ENCODE peak calls at places on chromosomes 3 and 15, in eight cellular contexts. Q, J, A, N, W, Z, O and T are unnamed samples.

GRCh38 chr3:113264249-113264648 is 52.9 kb downstream of the BOC start:
- DNase-seq in Q (no peak), J (no peak), A (no peak), N (no peak), W (no peak), Z (no peak), O (no peak), T (peak; percentile 8)

GRCh38 chr3:63642488-63642887 is 10.0 kb upstream of the SNTN start:
- DNase-seq in Q (no peak), J (no peak), A (no peak), N (no peak), W (no peak), Z (no peak), O (no peak), T (no peak)

GRCh38 chr3:196502775-196503181 is 790 bp downstream of the RNF168 start:
- DNase-seq in Q (peak; percentile 57), J (peak; percentile 33), A (peak; percentile 35), N (peak; percentile 38), W (peak; percentile 63), Z (peak; percentile 60), O (peak; percentile 44), T (peak; percentile 71)

GRCh38 chr3:31968927-31969418 is 12.1 kb downstream of the OSBPL10 start:
- DNase-seq in Q (no peak), J (peak; percentile 47), A (peak; percentile 74), N (no peak), W (no peak), Z (no peak), O (no peak), T (no peak)

GRCh38 chr15:38367476-38367875 is 86.5 kb upstream of the FAM98B start:
- DNase-seq in Q (no peak), J (no peak), A (no peak), N (no peak), W (no peak), Z (no peak), O (no peak), T (no peak)

GRCh38 chr3:50515565-50516047 is 12.2 kb upstream of the CACNA2D2 start:
- DNase-seq in Q (peak; percentile 28), J (no peak), A (no peak), N (peak; percentile 53), W (no peak), Z (no peak), O (peak; percentile 35), T (peak; percentile 25)

GRCh38 chr3:196804775-196805174 is 62.9 kb upstream of the SENP5 start:
- DNase-seq in Q (no peak), J (no peak), A (no peak), N (no peak), W (no peak), Z (no peak), O (no peak), T (no peak)

GRCh38 chr3:68447885-68448284 is 484.5 kb downstream of the TAFA4 start:
- DNase-seq in Q (no peak), J (no peak), A (no peak), N (no peak), W (no peak), Z (no peak), O (no peak), T (no peak)

GRCh38 chr3:72630614-72631344 is 217.5 kb downstream of the SHQ1 start:
- DNase-seq in Q (no peak), J (no peak), A (no peak), N (no peak), W (no peak), Z (no peak), O (no peak), T (no peak)

GRCh38 chr15:38768970-38769369 is 204.4 kb upstream of the RASGRP1 start:
- DNase-seq in Q (no peak), J (peak; percentile 64), A (no peak), N (no peak), W (no peak), Z (no peak), O (no peak), T (peak; percentile 28)

GRCh38 chr15:81117136-81117535 is 16.9 kb upstream of the CFAP161 start:
- DNase-seq in Q (no peak), J (no peak), A (no peak), N (no peak), W (no peak), Z (no peak), O (no peak), T (no peak)
- TF ChIP-seq CTCF in Q (no peak), J (no peak), A (no peak), N (no peak), W (no peak), Z (no peak), O (no peak), T (no peak)

GRCh38 chr3:40387895-40388254 is 891 bp downstream of the ENTPD3 start:
- DNase-seq in Q (no peak), J (no peak), A (no peak), N (no peak), W (no peak), Z (no peak), O (no peak), T (no peak)
- H3K4me3 ChIP-seq in Q (no peak overlapping the region), J (no peak overlapping the region), A (no peak overlapping the region), N (no peak overlapping the region), W (no peak overlapping the region), Z (no peak overlapping the region), O (no peak overlapping the region), T (no peak overlapping the region)

DNA sequence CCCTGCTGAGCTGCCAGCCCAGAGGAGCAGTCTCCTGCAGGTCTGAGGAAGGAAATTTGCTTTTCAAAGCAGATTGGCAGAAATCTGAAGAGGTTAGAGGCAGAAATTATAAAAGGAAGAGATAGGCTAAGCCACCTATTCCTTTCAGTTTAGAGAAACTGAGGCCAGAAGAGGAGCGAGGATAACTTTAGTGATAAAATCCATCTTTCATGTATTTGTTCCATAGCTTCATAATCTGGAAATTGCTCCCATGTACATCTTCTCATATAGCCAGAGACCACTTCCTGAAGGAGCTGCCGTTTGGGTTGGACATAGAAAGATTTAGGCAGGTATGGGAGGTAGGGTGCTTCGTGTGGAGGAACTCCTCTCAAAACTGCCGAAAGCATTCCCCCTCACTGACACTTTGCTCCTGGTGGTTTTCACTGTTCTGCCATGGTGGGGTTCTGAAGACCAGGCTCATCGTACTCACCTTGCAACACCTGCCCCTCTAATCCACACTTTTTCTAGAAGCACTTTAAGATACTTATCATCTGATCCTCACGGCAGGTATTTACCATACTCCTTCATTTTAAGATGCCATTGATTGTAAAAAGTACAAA is 670 bp upstream of the ACAP2 start:
- DNase-seq in Q (no peak), J (no peak), A (no peak), N (no peak), W (no peak), Z (no peak), O (no peak), T (peak; percentile 17)
- TF ChIP-seq POLR2A in Q (no peak), J (no peak), A (peak; percentile 38), N (no peak), W (no peak), Z (no peak), O (no peak), T (no peak)

GRCh38 chr3:150376001-150376848 is 31.9 kb upstream of the TSC22D2 start:
- DNase-seq in Q (no peak), J (no peak), A (no peak), N (no peak), W (peak; percentile 64), Z (no peak), O (no peak), T (no peak)
- TF ChIP-seq CTCF in Q (no peak), J (no peak), A (no peak), N (no peak), W (no peak), Z (no peak), O (no peak), T (no peak)

GRCh38 chr15:43299411-43299810 is 31.0 kb downstream of the LCMT2 start:
- DNase-seq in Q (no peak), J (no peak), A (no peak), N (no peak), W (no peak), Z (no peak), O (no peak), T (no peak)

GRCh38 chr15:43302155-43302554 is 28.2 kb downstream of the LCMT2 start:
- DNase-seq in Q (no peak), J (no peak), A (no peak), N (no peak), W (no peak), Z (no peak), O (no peak), T (no peak)

GRCh38 chr15:43294091-43294706 is 27.5 kb upstream of the TGM5 start:
- DNase-seq in Q (no peak), J (no peak), A (no peak), N (no peak), W (no peak), Z (no peak), O (no peak), T (no peak)

DNA sequence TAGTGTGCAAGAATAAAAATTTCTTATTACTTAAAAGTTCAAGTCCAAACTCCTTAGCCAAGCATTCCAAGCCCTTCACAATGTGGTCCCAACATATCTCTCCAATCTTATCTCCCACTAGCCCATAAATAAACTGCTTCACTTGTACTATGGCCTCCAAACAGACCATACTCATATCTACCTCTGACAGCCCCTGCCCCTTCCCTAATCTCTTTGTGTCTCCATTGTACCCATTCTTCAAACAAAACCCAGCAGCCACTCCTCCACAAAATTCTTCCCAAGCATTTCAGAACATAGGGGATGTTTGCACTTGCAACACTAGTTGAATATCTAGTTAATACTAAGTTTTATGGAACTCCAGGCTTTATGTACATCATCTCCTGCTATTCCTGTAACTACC is 30.5 kb downstream of the LCMT2 start:
- DNase-seq in Q (no peak), J (no peak), A (no peak), N (no peak), W (no peak), Z (no peak), O (no peak), T (no peak)
- H3K4me3 ChIP-seq in Q (no peak overlapping the region), J (no peak overlapping the region), A (no peak overlapping the region), N (no peak overlapping the region), W (no peak overlapping the region), Z (no peak overlapping the region), O (no peak overlapping the region), T (no peak overlapping the region)

DNA sequence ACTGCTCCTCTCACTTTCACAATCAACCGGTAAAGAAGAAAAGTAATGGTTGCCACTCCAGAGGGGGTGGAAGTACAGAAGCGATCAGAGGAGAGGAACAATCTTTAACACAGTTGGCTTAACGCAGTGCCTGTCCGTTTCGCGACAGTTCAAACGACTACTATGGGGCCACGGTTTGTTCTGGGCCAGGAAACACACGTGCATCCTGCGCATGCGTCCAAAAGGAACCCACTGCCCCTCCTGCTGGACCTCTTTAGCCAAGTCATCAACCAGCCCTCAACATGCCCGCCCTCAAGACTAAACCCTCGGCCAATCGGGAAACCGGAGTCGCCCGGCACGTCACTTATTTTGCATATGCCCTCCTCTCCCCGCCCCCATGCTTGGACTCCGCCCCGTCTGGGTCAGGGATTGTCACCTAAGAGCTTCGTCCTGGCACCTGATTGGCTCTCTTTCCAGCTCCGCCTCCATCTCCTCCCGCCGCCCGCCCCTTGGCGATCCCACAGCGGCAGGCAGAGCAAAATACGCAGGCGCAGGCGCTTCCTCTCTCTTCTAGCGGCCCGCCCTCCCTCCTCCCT is 345 bp upstream of the CDV3 start:
- DNase-seq in Q (peak; percentile 100), J (peak; percentile 100), A (peak; percentile 74), N (peak; percentile 100), W (peak; percentile 100), Z (peak; percentile 100), O (peak; percentile 100), T (peak; percentile 100)
- TF ChIP-seq POLR2A in Q (peak; percentile 17), J (peak; percentile 72), A (peak; percentile 61), N (peak; percentile 15), W (peak; percentile 62), Z (peak; percentile 57), O (no peak), T (peak; percentile 68)

GRCh38 chr15:65101418-65101890 is 13.5 kb downstream of the UBAP1L start:
- DNase-seq in Q (peak; percentile 83), J (peak; percentile 76), A (peak; percentile 68), N (peak; percentile 71), W (no peak), Z (peak; percentile 69), O (peak; percentile 65), T (peak; percentile 75)
- TF ChIP-seq CTCF in Q (peak; percentile 84), J (peak; percentile 74), A (peak; percentile 79), N (peak; percentile 63), W (peak; percentile 77), Z (peak; percentile 65), O (peak; percentile 74), T (peak; percentile 73)